ENCODE peak calls at places on chromosomes 4 and X, in five cellular contexts. J is GM04504, F is PC-3, W is hepatocyte, X is NCI-H226. G is an unnamed sample.

GRCh38 chr4:38805530-38806145 is 1.0 kb upstream of the TLR1 start:
- DNase-seq in J (no peak), F (no peak), W (no peak), X (peak; percentile 6), G (no peak)

GRCh38 chr4:89338206-89338605 is 30.6 kb upstream of the GPRIN3 start:
- DNase-seq in J (no peak), F (no peak), W (no peak), X (no peak), G (no peak)

GRCh38 chrX:134654398-134655012 is 3.8 kb downstream of the PLAC1 start:
- DNase-seq in J (no peak), F (no peak), W (no peak), X (no peak), G (no peak)

GRCh38 chr4:85955614-85956295 is 404.1 kb downstream of the MAPK10 start:
- DNase-seq in J (no peak), F (peak; percentile 44), W (no peak), X (peak; percentile 70), G (no peak)

GRCh38 chr4:176499518-176499917 is 179.8 kb downstream of the SPCS3 start:
- DNase-seq in J (peak; percentile 60), F (peak; percentile 92), W (no peak), X (no peak), G (peak; percentile 56)

GRCh38 chr4:178611062-178611461 is 1168.8 kb upstream of the AGA start:
- DNase-seq in J (no peak), F (no peak), W (no peak), X (no peak), G (no peak)

GRCh38 chr4:82618321-82618720 is 56.5 kb upstream of the TMEM150C start:
- DNase-seq in J (no peak), F (no peak), W (no peak), X (no peak), G (no peak)

GRCh38 chrX:7062276-7062675 is 85.2 kb upstream of the STS start:
- DNase-seq in J (no peak), F (no peak), W (no peak), X (peak; percentile 39), G (no peak)

GRCh38 chr4:119825696-119826095 is 197.1 kb upstream of the PDE5A start:
- DNase-seq in J (no peak), F (peak; percentile 23), W (no peak), X (no peak), G (no peak)

GRCh38 chr4:152780267-152780811 is 585 bp downstream of the ARFIP1 start:
- DNase-seq in J (peak; percentile 21), F (peak; percentile 32), W (peak; percentile 40), X (no peak), G (peak; percentile 32)

GRCh38 chr4:143300860-143301259 is 35.8 kb upstream of the GAB1 start:
- DNase-seq in J (no peak), F (no peak), W (no peak), X (no peak), G (no peak)

GRCh38 chr4:48237996-48238645 is 31.5 kb downstream of the TEC start:
- DNase-seq in J (no peak), F (peak; percentile 22), W (no peak), X (peak; percentile 51), G (no peak)

GRCh38 chr4:87975466-87975865 is at the start of gene SPP1:
- DNase-seq in J (no peak), F (no peak), W (peak; percentile 13), X (no peak), G (no peak)

GRCh38 chrX:108168961-108169740 is 77.6 kb downstream of the ATG4A start:
- DNase-seq in J (no peak), F (no peak), W (no peak), X (no peak), G (no peak)

GRCh38 chrX:113512700-113513395 is 672.2 kb upstream of the AMOT start:
- DNase-seq in J (peak; percentile 45), F (peak; percentile 84), W (no peak), X (peak; percentile 78), G (peak; percentile 86)

GRCh38 chr4:82711158-82711785 is 87.3 kb downstream of the SCD5 start:
- DNase-seq in J (no peak), F (no peak), W (no peak), X (no peak), G (no peak)

GRCh38 chr4:36582214-36582613 is 300.8 kb downstream of the DTHD1 start:
- DNase-seq in J (no peak), F (no peak), W (no peak), X (no peak), G (no peak)

GRCh38 chr4:147366164-147366563 is 114.7 kb upstream of the EDNRA start:
- DNase-seq in J (no peak), F (no peak), W (no peak), X (no peak), G (no peak)

GRCh38 chrX:15525664-15526416 is 25.2 kb downstream of the BMX start:
- DNase-seq in J (no peak), F (peak; percentile 43), W (no peak), X (no peak), G (no peak)

GRCh38 chrX:133923113-133923512 is 62.3 kb downstream of the GPC3 start:
- DNase-seq in J (no peak), F (no peak), W (no peak), X (no peak), G (no peak)

GRCh38 chr4:23932935-23933334 is 43.1 kb upstream of the PPARGC1A start:
- DNase-seq in J (no peak), F (no peak), W (peak; percentile 9), X (peak; percentile 13), G (no peak)

GRCh38 chr4:163484906-163485305 is 9.6 kb upstream of the TMA16 start:
- DNase-seq in J (peak; percentile 12), F (peak; percentile 69), W (peak; percentile 71), X (no peak), G (peak; percentile 13)

GRCh38 chr4:48767055-48767454 is 13.0 kb downstream of the FRYL start:
- DNase-seq in J (no peak), F (no peak), W (no peak), X (no peak), G (no peak)

GRCh38 chrX:129695535-129695934 is 40.8 kb upstream of the APLN start:
- DNase-seq in J (no peak), F (no peak), W (no peak), X (no peak), G (no peak)

GRCh38 chr4:38979511-38980230 is 52.5 kb downstream of the TMEM156 start:
- DNase-seq in J (no peak), F (no peak), W (no peak), X (no peak), G (no peak)